ENCODE peak calls at places on chromosome 16, in five cellular contexts. X is AG10803, E is right cardiac atrium, R is suprapubic skin, O is adipocyte. T is an unnamed sample.

GRCh38 chr16:2846511-2847310 is 11.3 kb downstream of the PRSS22 start:
- DNase-seq in X (peak), E (no peak), R (no peak), O (peak), T (no peak)

GRCh38 chr16:57858635-57859034 is 56.3 kb upstream of the KIFC3 start:
- DNase-seq in X (no peak), E (no peak), R (no peak), O (no peak), T (no peak)

GRCh38 chr16:68332411-68333121 is 21.7 kb downstream of the PRMT7 start:
- DNase-seq in X (peak), E (no peak), R (no peak), O (peak), T (no peak)

GRCh38 chr16:66569827-66570405 is 3.7 kb downstream of the CMTM1 start:
- DNase-seq in X (peak), E (no peak), R (no peak), O (peak), T (peak)

GRCh38 chr16:1596516-1596915 is 15.4 kb downstream of the IFT140 start:
- DNase-seq in X (no peak), E (no peak), R (no peak), O (no peak), T (no peak)

GRCh38 chr16:1890024-1890700 is 18.2 kb upstream of the MEIOB start:
- DNase-seq in X (no peak), E (no peak), R (no peak), O (no peak), T (no peak)

GRCh38 chr16:1532081-1532760 is 1.2 kb upstream of the TMEM204 start:
- DNase-seq in X (peak), E (peak), R (no peak), O (peak), T (no peak)

GRCh38 chr16:85446846-85447656 is 166.1 kb upstream of the GSE1 start:
- DNase-seq in X (no peak), E (no peak), R (no peak), O (no peak), T (no peak)

GRCh38 chr16:21953541-21953902 is 361 bp downstream of the UQCRC2 start:
- DNase-seq in X (no peak), E (no peak), R (no peak), O (no peak), T (no peak)

GRCh38 chr16:85752511-85753420 is 1.9 kb upstream of the C16orf74 start:
- DNase-seq in X (no peak), E (no peak), R (no peak), O (no peak), T (no peak)

GRCh38 chr16:25707982-25708583 is 16.3 kb downstream of the HS3ST4 start:
- DNase-seq in X (no peak), E (no peak), R (no peak), O (no peak), T (no peak)

GRCh38 chr16:89602273-89602951 is 11.0 kb upstream of the DPEP1 start:
- DNase-seq in X (peak), E (no peak), R (no peak), O (peak), T (no peak)

GRCh38 chr16:66271074-66272060 is 95.1 kb upstream of the CDH5 start:
- DNase-seq in X (peak), E (no peak), R (no peak), O (peak), T (no peak)

GRCh38 chr16:907361-907760 is 63.4 kb downstream of the LMF1 start:
- DNase-seq in X (no peak), E (no peak), R (no peak), O (no peak), T (no peak)

GRCh38 chr16:53924311-53924860 is 220.4 kb downstream of the FTO start:
- DNase-seq in X (no peak), E (no peak), R (no peak), O (no peak), T (no peak)

GRCh38 chr16:76268824-76269223 is 8.4 kb upstream of the CNTNAP4 start:
- DNase-seq in X (no peak), E (no peak), R (no peak), O (no peak), T (no peak)

GRCh38 chr16:67155305-67156145 is 4.2 kb downstream of the TRADD start:
- DNase-seq in X (peak), E (peak), R (no peak), O (peak), T (no peak)

GRCh38 chr16:6104423-6104822 is 1006.8 kb upstream of the EEF2KMT start:
- DNase-seq in X (no peak), E (no peak), R (no peak), O (no peak), T (no peak)

GRCh38 chr16:78105517-78105916 is 6.1 kb downstream of the WWOX start:
- DNase-seq in X (no peak), E (no peak), R (no peak), O (no peak), T (no peak)

GRCh38 chr16:73082608-73083007 is 34.7 kb upstream of the ZFHX3 start:
- DNase-seq in X (peak), E (no peak), R (no peak), O (peak), T (peak)

GRCh38 chr16:58488531-58488930 is 11.4 kb upstream of the NDRG4 start:
- DNase-seq in X (no peak), E (no peak), R (no peak), O (no peak), T (no peak)

GRCh38 chr16:75593825-75594820 is 27.9 kb downstream of the GABARAPL2 start:
- DNase-seq in X (peak), E (no peak), R (no peak), O (peak), T (peak)

GRCh38 chr16:3937066-3937875 is 56.8 kb upstream of the CREBBP start:
- DNase-seq in X (no peak), E (no peak), R (peak), O (no peak), T (no peak)

GRCh38 chr16:53761967-53762726 is 58.2 kb downstream of the FTO start:
- DNase-seq in X (no peak), E (no peak), R (no peak), O (peak), T (no peak)

GRCh38 chr16:2475413-2476344 is 752 bp downstream of the TBC1D24 start:
- DNase-seq in X (no peak), E (no peak), R (no peak), O (peak), T (no peak)

GRCh38 chr16:62225675-62226074 is 189.4 kb upstream of the CDH8 start:
- DNase-seq in X (no peak), E (peak), R (peak), O (peak), T (no peak)

GRCh38 chr16:55482056-55482455 is 3.1 kb downstream of the MMP2 start:
- DNase-seq in X (peak), E (no peak), R (no peak), O (peak), T (no peak)
- H3K4me3 ChIP-seq in X (peak), E (no peak), R (peak), O (peak), T (peak)

GRCh38 chr16:17419266-17419665 is 51.5 kb downstream of the XYLT1 start:
- DNase-seq in X (no peak), E (no peak), R (no peak), O (no peak), T (no peak)

GRCh38 chr16:17420821-17421220 is 49.9 kb downstream of the XYLT1 start:
- DNase-seq in X (peak), E (no peak), R (no peak), O (no peak), T (no peak)

GRCh38 chr16:17426451-17426850 is 44.3 kb downstream of the XYLT1 start:
- DNase-seq in X (no peak), E (no peak), R (no peak), O (no peak), T (no peak)

GRCh38 chr16:17423195-17423594 is 47.6 kb downstream of the XYLT1 start:
- DNase-seq in X (no peak), E (no peak), R (no peak), O (no peak), T (no peak)

GRCh38 chr16:17424771-17425170 is 46.0 kb downstream of the XYLT1 start:
- DNase-seq in X (no peak), E (no peak), R (no peak), O (no peak), T (no peak)
- H3K4me3 ChIP-seq in X (no peak), E (no peak), R (no peak), O (no peak), T (no peak)

DNA sequence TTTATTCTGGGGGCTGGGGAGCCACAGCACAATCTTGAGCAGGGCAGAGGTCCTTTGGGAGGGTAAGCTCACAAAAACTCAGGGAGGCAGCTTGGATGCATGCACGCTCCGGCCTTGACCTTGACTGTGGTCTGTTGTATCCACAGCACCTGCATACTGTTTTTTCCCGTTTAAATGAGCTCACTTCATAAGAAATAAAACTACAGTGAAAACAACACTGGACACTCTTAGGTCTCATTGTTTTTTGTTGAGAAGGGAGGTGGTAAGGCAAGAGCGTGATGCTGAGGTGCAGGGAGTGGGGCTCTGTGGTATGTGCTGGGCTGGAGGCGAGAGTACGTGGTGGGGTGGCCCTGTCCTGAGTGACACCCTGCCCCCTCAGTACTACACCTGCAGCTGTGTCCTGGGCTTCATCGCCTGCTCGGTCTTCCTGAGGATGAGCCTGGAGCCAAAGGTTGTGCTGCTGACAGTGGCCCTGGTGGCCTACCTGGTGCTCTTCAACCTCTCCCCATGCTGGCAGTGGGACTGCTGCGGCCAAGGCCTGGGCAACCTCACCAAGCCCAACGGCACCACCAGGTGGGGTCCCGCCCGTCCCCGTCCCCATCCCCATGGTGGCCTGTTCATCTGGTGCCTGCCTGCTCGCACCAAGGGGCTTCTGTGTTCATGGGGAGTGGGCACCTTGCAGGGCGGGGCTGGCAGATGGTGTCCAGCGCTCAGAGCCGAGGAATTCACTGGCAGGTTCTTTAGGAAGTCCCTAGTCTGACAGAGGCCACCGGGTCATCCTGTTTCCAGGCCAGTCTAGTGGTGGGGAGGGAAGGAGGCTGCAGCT is 44.2 kb downstream of the ADCY7 start:
- DNase-seq in X (no peak), E (no peak), R (no peak), O (no peak), T (no peak)
- H3K4me3 ChIP-seq in X (no peak), E (no peak), R (no peak), O (no peak), T (no peak)

DNA sequence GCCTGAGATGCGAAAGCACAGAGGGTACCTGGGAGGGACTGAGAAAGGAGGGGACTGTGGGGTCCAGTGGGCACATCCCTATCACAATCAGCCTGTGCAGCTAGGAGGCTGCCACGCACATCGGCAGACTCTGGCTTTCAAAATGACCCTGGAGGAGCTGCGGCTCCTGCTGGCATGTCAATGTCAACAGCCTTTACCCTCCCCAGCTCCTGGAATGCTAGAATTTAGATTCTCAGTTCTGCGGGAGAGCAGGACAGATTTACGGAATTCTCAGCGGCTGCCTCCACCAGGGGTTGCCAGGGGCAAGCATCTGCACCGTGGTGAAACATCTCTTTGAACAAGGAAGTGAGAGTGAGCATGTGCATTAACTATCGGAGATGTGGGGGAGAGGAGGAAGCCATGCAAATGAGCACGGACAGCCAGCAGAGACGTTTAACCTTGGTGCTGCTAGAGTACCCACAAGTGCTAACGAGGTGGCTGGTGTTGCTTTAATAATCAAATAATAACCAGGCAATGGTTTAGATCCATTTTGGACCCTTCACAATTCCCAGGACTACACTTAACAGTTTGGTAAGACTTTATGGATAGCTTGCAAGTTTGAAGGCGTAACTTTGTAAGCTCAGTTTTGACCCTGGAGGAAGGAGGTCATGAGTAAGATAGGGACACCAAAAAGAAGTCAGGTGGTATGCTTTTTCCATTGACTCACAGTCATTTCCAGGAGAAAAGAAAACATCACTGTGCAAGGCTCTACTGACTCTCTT is 54.1 kb downstream of the XYLT1 start:
- DNase-seq in X (peak), E (no peak), R (no peak), O (peak), T (no peak)
- H3K4me3 ChIP-seq in X (peak), E (no peak), R (peak), O (no peak), T (no peak)